ENCODE peak calls at places on chromosomes 3 and 15, in six cellular contexts. K, G, O, A, Z and Q are unnamed samples.

GRCh38 chr15:89383635-89384604 is 49.3 kb upstream of the POLG start:
- DNase-seq in K (peak; percentile 79), G (peak; percentile 90), O (peak; percentile 6), A (no peak), Z (peak; percentile 56), Q (peak; percentile 75)

GRCh38 chr3:8825153-8825825 is 55.9 kb upstream of the OXTR start:
- DNase-seq in K (no peak), G (no peak), O (no peak), A (no peak), Z (no peak), Q (no peak)

GRCh38 chr3:134477938-134478337 is 7.8 kb downstream of the ANAPC13 start:
- DNase-seq in K (peak; percentile 45), G (no peak), O (no peak), A (no peak), Z (no peak), Q (no peak)

GRCh38 chr3:72872183-72872582 is 15.7 kb upstream of the GXYLT2 start:
- DNase-seq in K (peak; percentile 92), G (no peak), O (no peak), A (no peak), Z (no peak), Q (no peak)

GRCh38 chr15:45131510-45131909 is 1.7 kb downstream of the DUOX1 start:
- DNase-seq in K (no peak), G (no peak), O (no peak), A (peak; percentile 67), Z (no peak), Q (no peak)

GRCh38 chr3:127954642-127955041 is 39.6 kb downstream of the KBTBD12 start:
- DNase-seq in K (peak; percentile 13), G (no peak), O (no peak), A (peak; percentile 37), Z (peak; percentile 50), Q (no peak)

GRCh38 chr3:78823859-78824258 is 943.9 kb downstream of the ROBO1 start:
- DNase-seq in K (no peak), G (no peak), O (peak; percentile 31), A (no peak), Z (no peak), Q (no peak)

GRCh38 chr3:30689202-30689641 is 82.8 kb downstream of the TGFBR2 start:
- DNase-seq in K (peak; percentile 98), G (no peak), O (no peak), A (no peak), Z (peak; percentile 34), Q (no peak)

GRCh38 chr3:133986302-133986701 is 43.4 kb downstream of the SLCO2A1 start:
- DNase-seq in K (no peak), G (no peak), O (no peak), A (no peak), Z (no peak), Q (no peak)

GRCh38 chr3:169658311-169658931 is 5.1 kb downstream of the MECOM start:
- DNase-seq in K (no peak), G (no peak), O (no peak), A (peak; percentile 36), Z (peak; percentile 23), Q (no peak)

GRCh38 chr3:166085164-166085830 is 248.1 kb upstream of the BCHE start:
- DNase-seq in K (no peak), G (no peak), O (no peak), A (no peak), Z (no peak), Q (no peak)

GRCh38 chr3:67400476-67400875 is 253.9 kb downstream of the SUCLG2 start:
- DNase-seq in K (no peak), G (no peak), O (no peak), A (no peak), Z (no peak), Q (no peak)

GRCh38 chr3:45887759-45888511 is 1.6 kb downstream of the CCR9 start:
- DNase-seq in K (no peak), G (no peak), O (no peak), A (no peak), Z (no peak), Q (no peak)

GRCh38 chr3:67381667-67382272 is 272.6 kb downstream of the SUCLG2 start:
- DNase-seq in K (peak; percentile 11), G (peak; percentile 6), O (no peak), A (no peak), Z (no peak), Q (no peak)

GRCh38 chr3:155079795-155080546 is at the start of gene MME:
- DNase-seq in K (peak; percentile 80), G (peak; percentile 56), O (peak; percentile 58), A (peak; percentile 36), Z (peak; percentile 50), Q (peak; percentile 55)